ENCODE peak calls at places on chromosome 15, in nine cellular contexts. H is fibroblast of the aortic adventitia, L is heart right ventricle, Q is tibial nerve, A is PC-3, D is thyroid gland, J is astrocyte of the spinal cord, I is fibroblast of lung, B is GM23248. Y is an unnamed sample.

GRCh38 chr15:82058026-82058425 is 12.2 kb upstream of the MEX3B start:
- DNase-seq in I (no peak), L (no peak), D (no peak), B (no peak), J (no peak), H (no peak), Q (no peak), A (no peak), Y (no peak)

GRCh38 chr15:85297537-85297936 is 82.9 kb upstream of the AKAP13 start:
- DNase-seq in Q (no peak), J (no peak), I (no peak), A (no peak), D (no peak), B (no peak), L (no peak), H (no peak), Y (no peak)

GRCh38 chr15:83854314-83854713 is 200.4 kb downstream of the ADAMTSL3 start:
- DNase-seq in L (no peak), I (no peak), A (peak; percentile 81), B (no peak), J (no peak), Q (no peak), H (no peak), D (no peak), Y (no peak)

GRCh38 chr15:38069001-38069400 is 134.6 kb downstream of the TMCO5A start:
- DNase-seq in Q (no peak), I (peak; percentile 83), A (peak; percentile 87), H (peak; percentile 68), B (peak; percentile 89), D (no peak), J (peak; percentile 81), L (peak; percentile 37), Y (peak; percentile 25)

GRCh38 chr15:60611592-60612346 is 132.8 kb upstream of the ICE2 start:
- DNase-seq in I (no peak), L (no peak), J (no peak), B (peak; percentile 32), Q (no peak), A (no peak), H (peak; percentile 16), D (no peak), Y (no peak)

GRCh38 chr15:39898317-39898716 is 21.7 kb downstream of the GPR176 start:
- DNase-seq in L (no peak), J (no peak), Q (no peak), I (no peak), D (no peak), A (no peak), H (no peak), B (no peak), Y (no peak)

GRCh38 chr15:71585159-71585558 is 225.2 kb upstream of the NR2E3 start:
- DNase-seq in B (no peak), Q (no peak), A (no peak), I (no peak), D (no peak), H (no peak), J (no peak), L (no peak), Y (no peak)

GRCh38 chr15:35519536-35520149 is 26.3 kb downstream of the DPH6 start:
- DNase-seq in D (no peak), A (peak; percentile 69), I (peak; percentile 75), H (peak; percentile 81), B (peak; percentile 71), L (peak; percentile 13), Q (no peak), J (peak; percentile 69), Y (peak; percentile 19)

GRCh38 chr15:75508741-75509532 is 57.4 kb upstream of the SIN3A start:
- DNase-seq in L (peak; percentile 8), B (peak; percentile 70), Q (no peak), A (peak; percentile 58), H (peak; percentile 72), D (no peak), J (peak; percentile 67), I (peak; percentile 75), Y (peak; percentile 55)

GRCh38 chr15:89665449-89666146 is 10.3 kb upstream of the KIF7 start:
- DNase-seq in I (peak; percentile 65), Q (no peak), H (peak; percentile 53), D (peak; percentile 48), J (peak; percentile 49), L (peak; percentile 61), A (peak; percentile 55), B (peak; percentile 82), Y (no peak)

GRCh38 chr15:99130314-99130713 is 25.4 kb downstream of the SYNM start:
- DNase-seq in B (no peak), H (no peak), I (no peak), J (peak; percentile 66), D (no peak), L (no peak), A (no peak), Q (no peak), Y (no peak)

GRCh38 chr15:78315686-78316085 is 16.3 kb upstream of the SKIC8 start:
- DNase-seq in B (no peak), J (no peak), A (peak; percentile 16), L (no peak), I (no peak), D (no peak), Q (no peak), H (no peak), Y (peak; percentile 12)

GRCh38 chr15:52143862-52144261 is 31.3 kb upstream of the BCL2L10 start:
- DNase-seq in H (peak; percentile 62), D (no peak), L (no peak), B (peak; percentile 97), I (peak; percentile 41), J (peak; percentile 69), Q (no peak), A (peak; percentile 77), Y (no peak)
- H3K4me3 ChIP-seq in H (no peak overlapping the region), D (no peak overlapping the region), L (no peak overlapping the region), B (no peak overlapping the region), I (no peak overlapping the region), J (no peak overlapping the region), Q (no peak overlapping the region), A (no peak overlapping the region), Y (no peak overlapping the region)

GRCh38 chr15:58931985-58932384 is 1.5 kb downstream of the SLTM start:
- DNase-seq in B (peak; percentile 78), I (peak; percentile 81), H (peak; percentile 76), Q (no peak), A (peak; percentile 52), J (peak; percentile 50), D (peak; percentile 38), L (peak; percentile 15), Y (no peak)

GRCh38 chr15:58932791-58933310 is 628 bp downstream of the SLTM start:
- DNase-seq in I (peak; percentile 18), H (peak; percentile 23), D (no peak), A (peak; percentile 9), Q (no peak), J (peak; percentile 17), L (peak; percentile 19), B (peak; percentile 75), Y (no peak)

GRCh38 chr15:58933311-58934113 is at the start of gene SLTM:
- DNase-seq in Q (peak; percentile 82), J (peak; percentile 96), A (peak; percentile 90), I (peak; percentile 95), B (peak; percentile 98), L (peak; percentile 92), D (peak; percentile 96), H (peak; percentile 93), Y (peak; percentile 91)

GRCh38 chr15:58934114-58934447 is 602 bp upstream of the SLTM start:
- DNase-seq in H (no peak), Q (no peak), L (no peak), I (no peak), J (no peak), A (no peak), B (no peak), D (no peak), Y (no peak)

GRCh38 chr15:58934521-58934920 is 1.0 kb upstream of the SLTM start:
- DNase-seq in B (peak; percentile 24), I (no peak), D (no peak), Q (no peak), A (peak; percentile 65), H (peak; percentile 4), L (no peak), J (no peak), Y (no peak)
- H3K4me3 ChIP-seq in B (peak overlapping the region; percentile 99), I (peak overlapping the region; percentile 98), D (no peak overlapping the region), Q (no peak overlapping the region), A (peak overlapping the region; percentile 96), H (no peak overlapping the region), L (peak overlapping the region; percentile 92), J (no peak overlapping the region), Y (peak overlapping the region; percentile 69)

GRCh38 chr15:62173215-62173614 is 8.1 kb upstream of the C2CD4B start:
- DNase-seq in Q (no peak), B (peak; percentile 29), J (no peak), H (peak; percentile 15), L (peak; percentile 81), I (no peak), A (peak; percentile 29), D (peak; percentile 24), Y (no peak)

GRCh38 chr15:62165793-62166380 is 802 bp upstream of the C2CD4B start:
- DNase-seq in B (no peak), Q (no peak), I (no peak), L (peak; percentile 58), A (no peak), H (peak; percentile 36), J (no peak), D (no peak), Y (no peak)

DNA sequence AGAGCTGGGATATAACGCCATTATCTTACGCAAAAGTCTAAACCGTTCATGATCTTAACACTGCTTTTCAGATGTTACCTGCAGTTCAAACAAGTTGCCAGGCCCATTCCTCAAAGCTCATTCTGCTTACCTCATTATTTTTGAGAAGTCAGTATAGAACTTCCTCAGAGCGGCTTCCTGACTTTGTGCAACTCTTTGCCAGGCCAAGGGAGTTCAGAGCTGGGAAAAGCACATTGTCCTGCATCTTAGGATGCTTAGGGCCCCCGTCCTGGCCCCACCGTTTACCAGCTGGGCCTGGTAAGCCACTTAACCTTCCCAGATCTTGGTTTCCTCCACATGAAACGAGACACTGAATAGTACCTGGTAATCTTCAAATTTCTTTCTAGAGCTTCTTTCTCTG is 6.8 kb upstream of the C2CD4B start:
- DNase-seq in B (no peak), J (no peak), I (no peak), L (no peak), D (no peak), H (no peak), Q (no peak), A (no peak), Y (no peak)
- H3K4me3 ChIP-seq in B (no peak overlapping the region), J (no peak overlapping the region), I (no peak overlapping the region), L (no peak overlapping the region), D (no peak overlapping the region), H (no peak overlapping the region), Q (no peak overlapping the region), A (no peak overlapping the region), Y (no peak overlapping the region)

DNA sequence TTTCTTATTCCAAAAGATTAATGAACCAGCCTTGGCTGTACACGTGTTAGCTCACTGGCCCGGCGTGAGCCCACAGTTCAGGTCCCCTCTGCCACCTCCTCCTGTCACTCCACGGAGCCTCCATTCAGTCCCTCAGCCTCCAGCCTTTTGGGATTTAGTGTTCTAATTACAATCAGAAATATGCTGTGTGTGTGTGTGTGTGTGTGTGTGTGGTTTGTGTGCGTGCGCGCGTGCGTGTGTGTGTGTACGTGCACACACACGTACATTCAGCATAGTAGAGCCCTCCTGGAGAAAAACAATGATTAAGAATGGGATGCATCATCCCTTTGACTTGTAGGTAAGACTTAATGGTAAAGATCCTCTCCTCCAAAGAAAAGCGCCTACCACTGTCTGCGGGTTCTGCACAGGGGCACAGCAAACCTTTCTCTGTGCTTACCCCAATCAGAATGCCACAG is 791 bp downstream of the CA12 start:
- DNase-seq in A (no peak), B (peak; percentile 50), L (no peak), J (no peak), Q (no peak), D (no peak), I (peak; percentile 42), H (peak; percentile 63), Y (no peak)
- H3K4me3 ChIP-seq in A (peak overlapping the region; percentile 89), B (peak overlapping the region; percentile 94), L (peak overlapping the region; percentile 49), J (peak overlapping the region; percentile 66), Q (no peak overlapping the region), D (no peak overlapping the region), I (peak overlapping the region; percentile 57), H (peak overlapping the region; percentile 86), Y (no peak overlapping the region)